ENCODE peak calls at places on chromosomes 4 and X, in five cellular contexts. H, Z, N, B and G are unnamed samples.
A peak's percentile ranks its signal among the peaks of the same experiment; 100 is the strongest.

GRCh38 chr4:182808673-182809416 is 108.3 kb downstream of the DCTD start:
- DNase-seq in H (no peak), Z (no peak), N (no peak), B (no peak), G (no peak)

GRCh38 chr4:57777871-57778270 is 667.7 kb upstream of the IGFBP7 start:
- DNase-seq in H (no peak), Z (no peak), N (no peak), B (no peak), G (no peak)

GRCh38 chrX:150146271-150146888 is 208.1 kb upstream of the EOLA2 start:
- DNase-seq in H (no peak), Z (no peak), N (no peak), B (no peak), G (no peak)

GRCh38 chrX:119790977-119791436 is 423 bp downstream of the RPL39 start:
- DNase-seq in H (peak; percentile 25), Z (no peak), N (no peak), B (no peak), G (peak; percentile 42)

GRCh38 chr4:36502350-36502749 is 220.9 kb downstream of the DTHD1 start:
- DNase-seq in H (no peak), Z (no peak), N (no peak), B (no peak), G (no peak)

GRCh38 chr4:61984260-61984909 is 784.3 kb downstream of the ADGRL3 start:
- DNase-seq in H (no peak), Z (no peak), N (no peak), B (no peak), G (no peak)

GRCh38 chr4:38280323-38280706 is 320.1 kb downstream of the PTTG2 start:
- DNase-seq in H (no peak), Z (no peak), N (no peak), B (no peak), G (no peak)

GRCh38 chr4:172096771-172097170 is 283.6 kb downstream of the GALNTL6 start:
- DNase-seq in H (no peak), Z (no peak), N (no peak), B (peak; percentile 40), G (no peak)

GRCh38 chr4:65599335-65599734 is 71.0 kb downstream of the EPHA5 start:
- DNase-seq in H (no peak), Z (no peak), N (no peak), B (peak; percentile 14), G (no peak)

GRCh38 chr4:73518340-73518739 is 36.8 kb downstream of the AFM start:
- DNase-seq in H (no peak), Z (no peak), N (no peak), B (no peak), G (no peak)

GRCh38 chr4:110088670-110089069 is 109.7 kb downstream of the ELOVL6 start:
- DNase-seq in H (no peak), Z (no peak), N (no peak), B (no peak), G (no peak)

GRCh38 chrX:2894885-2895292 is 34.2 kb downstream of the ARSD start:
- DNase-seq in H (no peak), Z (no peak), N (no peak), B (peak; percentile 10), G (no peak)

GRCh38 chr4:931194-931959 is 739 bp downstream of the GAK start:
- DNase-seq in H (peak; percentile 35), Z (no peak), N (no peak), B (no peak), G (no peak)

GRCh38 chr4:26916195-26916594 is 55.6 kb downstream of the STIM2 start:
- DNase-seq in H (no peak), Z (no peak), N (no peak), B (no peak), G (no peak)

GRCh38 chr4:4333265-4333706 is 43.2 kb downstream of the ZBTB49 start:
- DNase-seq in H (peak; percentile 17), Z (no peak), N (no peak), B (peak; percentile 70), G (peak; percentile 11)

GRCh38 chrX:56031409-56031808 is 200.7 kb upstream of the KLF8 start:
- DNase-seq in H (no peak), Z (no peak), N (no peak), B (no peak), G (no peak)

GRCh38 chr4:24988776-24989175 is 42.0 kb downstream of the LGI2 start:
- DNase-seq in H (peak; percentile 38), Z (peak; percentile 8), N (peak; percentile 18), B (no peak), G (peak; percentile 31)

GRCh38 chr4:91631335-91631734 is 672.4 kb upstream of the GRID2 start:
- DNase-seq in H (no peak), Z (no peak), N (no peak), B (no peak), G (no peak)

GRCh38 chr4:109816082-109816442 is 500 bp downstream of the GAR1 start:
- DNase-seq in H (peak; percentile 2), Z (no peak), N (peak; percentile 18), B (no peak), G (no peak)

GRCh38 chr4:74451214-74451661 is 6.3 kb downstream of the AREG start:
- DNase-seq in H (peak; percentile 54), Z (no peak), N (no peak), B (peak; percentile 17), G (no peak)

GRCh38 chr4:100103671-100104070 is 86.6 kb downstream of the DDIT4L start:
- DNase-seq in H (no peak), Z (no peak), N (no peak), B (no peak), G (no peak)

GRCh38 chr4:159150380-159150779 is 47.5 kb downstream of the RAPGEF2 start:
- DNase-seq in H (no peak), Z (no peak), N (no peak), B (no peak), G (no peak)

GRCh38 chr4:113169368-113169767 is 119.9 kb downstream of the ANK2 start:
- DNase-seq in H (no peak), Z (no peak), N (no peak), B (no peak), G (no peak)

GRCh38 chrX:98637451-98637850 is 1753.7 kb downstream of the RPA4 start:
- DNase-seq in H (no peak), Z (no peak), N (no peak), B (no peak), G (no peak)

GRCh38 chr4:55866290-55866907 is 13.0 kb downstream of the EXOC1 start:
- DNase-seq in H (peak; percentile 82), Z (no peak), N (no peak), B (peak; percentile 78), G (no peak)

GRCh38 chrX:10015711-10016515 is 48.8 kb downstream of the CLDN34 start:
- DNase-seq in H (peak; percentile 35), Z (peak; percentile 58), N (peak; percentile 39), B (no peak), G (no peak)

GRCh38 chr4:89245459-89245858 is 62.1 kb downstream of the GPRIN3 start:
- DNase-seq in H (no peak), Z (no peak), N (no peak), B (no peak), G (no peak)

GRCh38 chr4:133865606-133866327 is 335.8 kb downstream of the PABPC4L start:
- DNase-seq in H (peak; percentile 96), Z (no peak), N (no peak), B (peak; percentile 56), G (no peak)

GRCh38 chr4:55125763-55126541 is 557 bp upstream of the KDR start:
- DNase-seq in H (no peak), Z (no peak), N (no peak), B (no peak), G (no peak)